ENCODE peak calls at places on chromosomes 11 and 22, in seven cellular contexts. T, M, Q, X, N, R and V are unnamed samples.

GRCh38 chr11:46066335-46066734 is 54.9 kb downstream of the PHF21A start:
- DNase-seq in T (no peak), M (peak), Q (no peak), X (no peak), N (no peak), R (no peak), V (no peak)

GRCh38 chr11:77139201-77139600 is 11.2 kb downstream of the MYO7A start:
- DNase-seq in T (no peak), M (no peak), Q (no peak), X (no peak), N (no peak), R (no peak), V (no peak)

GRCh38 chr22:36374603-36375024 is 13.2 kb downstream of the MYH9 start:
- DNase-seq in T (no peak), M (peak), Q (peak), X (no peak), N (no peak), R (no peak), V (peak)

GRCh38 chr11:72782081-72782920 is 11.5 kb downstream of the STARD10 start:
- DNase-seq in T (peak), M (no peak), Q (no peak), X (no peak), N (no peak), R (no peak), V (no peak)

GRCh38 chr11:61124574-61125309 is 22.5 kb downstream of the CD5 start:
- DNase-seq in T (peak), M (no peak), Q (no peak), X (no peak), N (no peak), R (no peak), V (no peak)

GRCh38 chr22:30843245-30843644 is 125.3 kb downstream of the MORC2 start:
- DNase-seq in T (no peak), M (no peak), Q (peak), X (no peak), N (no peak), R (no peak), V (no peak)

GRCh38 chr11:65773784-65774411 is 6.9 kb downstream of the AP5B1 start:
- DNase-seq in T (no peak), M (no peak), Q (no peak), X (no peak), N (no peak), R (no peak), V (no peak)

GRCh38 chr11:10902301-10902700 is 44.4 kb upstream of the ZBED5 start:
- DNase-seq in T (no peak), M (no peak), Q (peak), X (no peak), N (no peak), R (no peak), V (peak)

GRCh38 chr11:125053167-125053566 is 9.9 kb upstream of the SLC37A2 start:
- DNase-seq in T (no peak), M (no peak), Q (no peak), X (no peak), N (no peak), R (no peak), V (no peak)

GRCh38 chr11:126153999-126154398 is 57.5 kb downstream of the RPUSD4 start:
- DNase-seq in T (no peak), M (no peak), Q (peak), X (no peak), N (no peak), R (no peak), V (no peak)

GRCh38 chr11:57460017-57460755 is at the start of gene RTN4RL2:
- DNase-seq in T (peak), M (no peak), Q (peak), X (no peak), N (no peak), R (peak), V (peak)

DNA sequence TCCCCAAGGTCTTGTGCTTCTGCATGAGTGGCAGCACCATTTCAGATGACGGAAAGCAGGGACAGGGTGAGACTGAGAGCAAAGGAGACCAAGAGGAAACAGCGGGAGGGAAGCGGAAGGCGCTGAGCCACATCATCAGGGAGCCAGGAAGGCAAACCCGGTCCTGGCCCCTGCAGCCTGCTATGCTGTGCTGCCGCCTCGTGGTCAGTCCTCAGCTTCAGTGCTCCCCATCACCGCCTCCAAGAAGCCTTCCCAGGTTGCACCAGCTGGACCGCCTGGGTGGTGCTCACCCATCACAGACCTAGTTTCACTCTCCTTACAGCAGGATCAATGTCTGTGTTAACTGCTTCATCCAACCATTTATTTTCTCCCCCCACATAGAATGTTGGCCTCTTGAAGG is 73.0 kb upstream of the PHF21B start:
- DNase-seq in T (no peak), M (no peak), Q (peak), X (no peak), N (no peak), R (no peak), V (peak)
- TF ChIP-seq CTCF in T (no peak), M (peak), Q (peak), X (no peak), N (no peak), R (no peak), V (peak)

GRCh38 chr22:45192701-45193187 is 29.0 kb downstream of the NUP50 start:
- DNase-seq in T (no peak), M (no peak), Q (no peak), X (no peak), N (no peak), R (no peak), V (no peak)
- TF ChIP-seq CTCF in T (no peak), M (no peak), Q (no peak), X (no peak), N (no peak), R (no peak), V (peak)

GRCh38 chr22:48576333-48577013 is 1251.2 kb downstream of the BRD1 start:
- DNase-seq in T (peak), M (no peak), Q (no peak), X (no peak), N (no peak), R (no peak), V (peak)

GRCh38 chr22:48573766-48574165 is 1253.9 kb downstream of the BRD1 start:
- DNase-seq in T (no peak), M (no peak), Q (no peak), X (no peak), N (no peak), R (no peak), V (no peak)

GRCh38 chr22:48575567-48576332 is 1251.9 kb downstream of the BRD1 start:
- DNase-seq in T (no peak), M (no peak), Q (no peak), X (no peak), N (no peak), R (no peak), V (no peak)

GRCh38 chr22:48572951-48573350 is 1254.7 kb downstream of the BRD1 start:
- DNase-seq in T (no peak), M (no peak), Q (no peak), X (no peak), N (no peak), R (no peak), V (no peak)

DNA sequence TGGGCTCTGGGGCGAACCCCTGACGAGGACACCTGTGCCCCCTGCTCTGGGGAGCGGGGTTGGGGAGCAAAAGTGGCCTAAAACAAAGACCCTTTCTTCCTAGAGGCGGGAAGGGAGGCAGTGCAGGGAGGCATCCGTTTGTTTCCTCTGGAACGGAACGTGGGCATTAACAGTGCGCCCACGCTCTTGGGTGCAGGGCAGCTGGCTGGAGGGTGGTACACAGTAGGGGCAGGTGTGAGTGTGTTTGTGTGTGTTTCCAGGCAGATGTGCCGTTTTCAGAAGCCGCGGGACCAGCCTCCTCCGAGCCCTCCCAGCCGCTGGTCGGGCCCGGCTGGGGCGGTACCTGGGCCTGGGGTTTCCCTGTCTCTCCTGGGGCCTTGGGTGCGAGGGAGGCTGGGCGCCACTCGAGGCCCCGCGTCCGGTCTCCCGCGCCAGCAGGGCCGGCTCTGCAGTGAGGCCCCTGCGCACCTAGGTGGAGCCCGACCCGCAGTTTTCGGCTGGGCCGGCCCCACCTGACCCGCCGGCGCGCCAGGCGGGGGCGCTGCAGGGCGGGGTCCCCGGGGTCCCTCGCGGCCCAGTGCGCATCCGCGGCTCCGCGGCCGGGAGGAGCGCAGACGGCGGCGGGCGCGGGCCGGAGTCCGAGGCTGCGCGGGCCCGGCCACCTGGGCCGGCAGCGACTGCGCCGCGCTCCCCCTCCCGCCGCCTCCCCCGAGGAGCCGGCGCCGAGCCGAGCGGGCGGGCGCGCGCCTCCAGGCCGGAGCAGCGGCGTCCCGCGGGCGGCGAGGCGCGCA is 1252.7 kb downstream of the BRD1 start:
- DNase-seq in T (peak), M (no peak), Q (peak), X (no peak), N (no peak), R (no peak), V (no peak)
- TF ChIP-seq CTCF in T (peak), M (peak), Q (no peak), X (peak), N (no peak), R (peak), V (no peak)

GRCh38 chr22:43116932-43117331 is 6.4 kb downstream of the BIK start:
- DNase-seq in T (no peak), M (no peak), Q (no peak), X (no peak), N (no peak), R (no peak), V (no peak)

GRCh38 chr22:43113516-43114251 is 3.1 kb downstream of the BIK start:
- DNase-seq in T (peak), M (no peak), Q (no peak), X (no peak), N (no peak), R (no peak), V (peak)

GRCh38 chr22:43114958-43115357 is 4.4 kb downstream of the BIK start:
- DNase-seq in T (peak), M (no peak), Q (no peak), X (no peak), N (no peak), R (no peak), V (peak)

GRCh38 chr22:43118953-43119458 is 8.5 kb downstream of the BIK start:
- DNase-seq in T (no peak), M (no peak), Q (peak), X (no peak), N (no peak), R (no peak), V (peak)

GRCh38 chr22:43118024-43118849 is 7.7 kb downstream of the BIK start:
- DNase-seq in T (no peak), M (no peak), Q (no peak), X (no peak), N (no peak), R (no peak), V (peak)
- TF ChIP-seq CTCF in T (no peak), M (no peak), Q (no peak), X (no peak), N (no peak), R (no peak), V (no peak)

DNA sequence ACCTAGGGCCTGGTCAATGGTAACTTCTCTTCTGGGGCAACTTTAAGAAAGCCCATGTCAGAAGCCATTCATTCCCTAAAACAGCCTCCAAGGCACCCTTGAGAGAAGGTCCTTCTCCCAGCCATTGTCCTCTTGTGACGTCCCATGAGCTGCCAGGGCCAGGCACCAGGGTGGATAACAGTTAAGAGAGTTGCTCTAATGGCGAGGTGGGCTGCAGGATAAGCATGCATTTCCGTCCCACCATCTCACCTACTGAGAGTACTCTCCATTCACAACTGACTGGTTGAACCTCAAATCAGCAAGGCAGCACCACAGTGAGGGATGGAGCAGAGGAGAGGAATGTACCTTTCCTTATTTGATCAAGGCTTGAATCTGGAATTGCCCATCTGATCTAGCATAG is 14.6 kb downstream of the POU2AF1 start:
- DNase-seq in T (no peak), M (no peak), Q (no peak), X (no peak), N (no peak), R (no peak), V (no peak)
- TF ChIP-seq CTCF in T (no peak), M (no peak), Q (no peak), X (no peak), N (no peak), R (no peak), V (no peak)

DNA sequence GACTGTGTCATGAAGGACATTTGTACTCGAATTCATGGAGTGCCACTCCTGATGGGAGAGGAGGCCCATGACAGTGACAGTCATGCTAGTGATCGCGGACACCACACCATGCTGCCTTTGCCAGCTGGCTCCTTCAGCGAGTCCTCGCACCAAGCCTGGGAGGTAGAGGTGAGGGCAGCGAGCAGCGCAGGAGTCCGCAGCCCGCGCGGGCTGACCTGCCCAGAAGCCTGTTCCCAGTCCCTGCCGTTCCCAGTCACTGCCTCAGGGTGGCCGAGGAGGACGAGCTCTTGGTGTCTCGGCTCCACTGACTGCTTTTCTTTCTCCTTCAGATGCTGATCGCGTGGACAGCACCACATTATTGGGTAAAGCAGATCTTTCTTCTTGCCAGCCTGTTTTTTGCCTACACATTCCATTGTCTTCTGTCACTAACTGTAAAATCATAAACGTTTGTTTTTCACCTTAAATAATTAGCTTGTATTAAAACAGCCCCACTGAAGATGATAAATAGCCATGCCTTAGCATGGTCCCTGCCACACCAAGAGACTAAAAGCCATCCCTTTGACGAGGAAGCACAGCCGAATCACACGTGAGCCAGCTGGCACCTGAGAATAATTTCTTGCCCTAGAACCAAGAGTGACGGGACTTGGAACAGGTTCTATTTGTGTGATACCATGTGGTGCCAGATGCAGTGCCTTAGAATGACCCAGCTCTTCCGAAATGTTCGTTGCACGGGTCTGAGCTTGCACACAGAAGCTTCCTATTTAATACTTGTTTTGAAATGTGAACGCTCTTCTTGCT is 25.5 kb downstream of the FAM118A start:
- DNase-seq in T (no peak), M (no peak), Q (no peak), X (no peak), N (no peak), R (no peak), V (no peak)
- TF ChIP-seq CTCF in T (no peak), M (no peak), Q (no peak), X (no peak), N (no peak), R (no peak), V (no peak)